ENCODE peak calls at places on chromosome X, in six cellular contexts. One of them, this sample, is unnamed.

GRCh38 chrX:133749370-133749769 is 236.0 kb downstream of the GPC3 start:
- DNase-seq in mesenchymal stem cell: no peak
- DNase-seq in H9: no peak
- DNase-seq in endothelial cell of umbilical vein: no peak
- DNase-seq in IMR-90: no peak
- DNase-seq in keratinocyte: no peak
- DNase-seq in this sample: no peak

GRCh38 chrX:108224727-108225455 is 133.3 kb downstream of the ATG4A start:
- DNase-seq in mesenchymal stem cell: peak
- DNase-seq in H9: peak
- DNase-seq in endothelial cell of umbilical vein: peak
- DNase-seq in IMR-90: peak
- DNase-seq in keratinocyte: no peak
- DNase-seq in this sample: peak

GRCh38 chrX:136200466-136200865 is 50.7 kb downstream of the MAP7D3 start:
- DNase-seq in mesenchymal stem cell: peak
- DNase-seq in H9: no peak
- DNase-seq in endothelial cell of umbilical vein: peak
- DNase-seq in IMR-90: peak
- DNase-seq in keratinocyte: no peak
- DNase-seq in this sample: peak

GRCh38 chrX:82765806-82766205 is 742.3 kb upstream of the POU3F4 start:
- DNase-seq in mesenchymal stem cell: peak
- DNase-seq in H9: no peak
- DNase-seq in endothelial cell of umbilical vein: no peak
- DNase-seq in IMR-90: no peak
- DNase-seq in keratinocyte: no peak
- DNase-seq in this sample: no peak

GRCh38 chrX:57651169-57651919 is 28.7 kb downstream of the NLRP2B start:
- DNase-seq in mesenchymal stem cell: no peak
- DNase-seq in H9: peak
- DNase-seq in endothelial cell of umbilical vein: no peak
- DNase-seq in IMR-90: no peak
- DNase-seq in keratinocyte: no peak
- DNase-seq in this sample: no peak

GRCh38 chrX:9730752-9731151 is 34.9 kb downstream of the GPR143 start:
- DNase-seq in mesenchymal stem cell: no peak
- DNase-seq in H9: no peak
- DNase-seq in endothelial cell of umbilical vein: no peak
- DNase-seq in IMR-90: no peak
- DNase-seq in keratinocyte: no peak
- DNase-seq in this sample: no peak

GRCh38 chrX:72021975-72022374 is 109.7 kb downstream of the RTL5 start:
- DNase-seq in mesenchymal stem cell: no peak
- DNase-seq in H9: peak
- DNase-seq in endothelial cell of umbilical vein: no peak
- DNase-seq in IMR-90: no peak
- DNase-seq in keratinocyte: no peak
- DNase-seq in this sample: no peak

GRCh38 chrX:39857780-39858179 is 240.0 kb downstream of the BCOR start:
- DNase-seq in mesenchymal stem cell: peak
- DNase-seq in H9: no peak
- DNase-seq in endothelial cell of umbilical vein: no peak
- DNase-seq in IMR-90: no peak
- DNase-seq in keratinocyte: no peak
- DNase-seq in this sample: no peak

GRCh38 chrX:26649534-26649933 is 433.6 kb downstream of the MAGEB5 start:
- DNase-seq in mesenchymal stem cell: no peak
- DNase-seq in H9: no peak
- DNase-seq in endothelial cell of umbilical vein: no peak
- DNase-seq in IMR-90: peak
- DNase-seq in keratinocyte: no peak
- DNase-seq in this sample: no peak

GRCh38 chrX:85018471-85018870 is 14.8 kb downstream of the APOOL start:
- DNase-seq in mesenchymal stem cell: no peak
- DNase-seq in H9: no peak
- DNase-seq in endothelial cell of umbilical vein: no peak
- DNase-seq in IMR-90: no peak
- DNase-seq in keratinocyte: no peak
- DNase-seq in this sample: no peak

GRCh38 chrX:85243155-85243554 is 424 bp downstream of the SATL1 start:
- DNase-seq in mesenchymal stem cell: peak
- DNase-seq in H9: no peak
- DNase-seq in endothelial cell of umbilical vein: no peak
- DNase-seq in IMR-90: no peak
- DNase-seq in keratinocyte: no peak
- DNase-seq in this sample: no peak

GRCh38 chrX:19127649-19128168 is 5.4 kb upstream of the ADGRG2 start:
- DNase-seq in mesenchymal stem cell: no peak
- DNase-seq in H9: no peak
- DNase-seq in endothelial cell of umbilical vein: peak
- DNase-seq in IMR-90: no peak
- DNase-seq in keratinocyte: no peak
- DNase-seq in this sample: no peak

GRCh38 chrX:121869876-121870477 is 822.6 kb downstream of the GLUD2 start:
- DNase-seq in mesenchymal stem cell: no peak
- DNase-seq in H9: no peak
- DNase-seq in endothelial cell of umbilical vein: no peak
- DNase-seq in IMR-90: no peak
- DNase-seq in keratinocyte: no peak
- DNase-seq in this sample: no peak

GRCh38 chrX:93673869-93674271 is at the start of gene FAM133A:
- DNase-seq in mesenchymal stem cell: peak
- DNase-seq in H9: no peak
- DNase-seq in endothelial cell of umbilical vein: no peak
- DNase-seq in IMR-90: peak
- DNase-seq in keratinocyte: no peak
- DNase-seq in this sample: peak

GRCh38 chrX:148504412-148504950 is 4.1 kb downstream of the AFF2 start:
- DNase-seq in mesenchymal stem cell: no peak
- DNase-seq in H9: peak
- DNase-seq in endothelial cell of umbilical vein: no peak
- DNase-seq in IMR-90: no peak
- DNase-seq in keratinocyte: no peak
- DNase-seq in this sample: no peak

GRCh38 chrX:120457766-120458180 is 11.3 kb downstream of the LAMP2 start:
- DNase-seq in mesenchymal stem cell: peak
- DNase-seq in H9: no peak
- DNase-seq in endothelial cell of umbilical vein: no peak
- DNase-seq in IMR-90: peak
- DNase-seq in keratinocyte: peak
- DNase-seq in this sample: peak

GRCh38 chrX:74242050-74242449 is 61.9 kb upstream of the ZCCHC13 start:
- DNase-seq in mesenchymal stem cell: peak
- DNase-seq in H9: no peak
- DNase-seq in endothelial cell of umbilical vein: peak
- DNase-seq in IMR-90: peak
- DNase-seq in keratinocyte: no peak
- DNase-seq in this sample: peak

GRCh38 chrX:155028192-155028591 is 1.5 kb downstream of the FUNDC2 start:
- DNase-seq in mesenchymal stem cell: no peak
- DNase-seq in H9: no peak
- DNase-seq in endothelial cell of umbilical vein: peak
- DNase-seq in IMR-90: no peak
- DNase-seq in keratinocyte: no peak
- DNase-seq in this sample: no peak

GRCh38 chrX:136097871-136098805 is 49.2 kb upstream of the FHL1 start:
- DNase-seq in mesenchymal stem cell: no peak
- DNase-seq in H9: peak
- DNase-seq in endothelial cell of umbilical vein: no peak
- DNase-seq in IMR-90: no peak
- DNase-seq in keratinocyte: no peak
- DNase-seq in this sample: no peak

GRCh38 chrX:127128282-127128681 is 308.8 kb downstream of the PRR32 start:
- DNase-seq in mesenchymal stem cell: no peak
- DNase-seq in H9: no peak
- DNase-seq in endothelial cell of umbilical vein: no peak
- DNase-seq in IMR-90: no peak
- DNase-seq in keratinocyte: no peak
- DNase-seq in this sample: no peak

GRCh38 chrX:4243759-4244158 is 530.3 kb upstream of the PRKX start:
- DNase-seq in mesenchymal stem cell: no peak
- DNase-seq in H9: no peak
- DNase-seq in endothelial cell of umbilical vein: no peak
- DNase-seq in IMR-90: no peak
- DNase-seq in keratinocyte: no peak
- DNase-seq in this sample: no peak

GRCh38 chrX:85052207-85052606 is 48.5 kb downstream of the APOOL start:
- DNase-seq in mesenchymal stem cell: peak
- DNase-seq in H9: no peak
- DNase-seq in endothelial cell of umbilical vein: peak
- DNase-seq in IMR-90: peak
- DNase-seq in keratinocyte: no peak
- DNase-seq in this sample: no peak

GRCh38 chrX:45716747-45717146 is 516.1 kb upstream of the DIPK2B start:
- DNase-seq in mesenchymal stem cell: no peak
- DNase-seq in H9: no peak
- DNase-seq in endothelial cell of umbilical vein: peak
- DNase-seq in IMR-90: no peak
- DNase-seq in keratinocyte: no peak
- DNase-seq in this sample: no peak

GRCh38 chrX:30023451-30023850 is 191.9 kb upstream of the MAGEB2 start:
- DNase-seq in mesenchymal stem cell: no peak
- DNase-seq in H9: no peak
- DNase-seq in endothelial cell of umbilical vein: no peak
- DNase-seq in IMR-90: peak
- DNase-seq in keratinocyte: no peak
- DNase-seq in this sample: peak

GRCh38 chrX:44765556-44765955 is 78.3 kb upstream of the DUSP21 start:
- DNase-seq in mesenchymal stem cell: no peak
- DNase-seq in H9: no peak
- DNase-seq in endothelial cell of umbilical vein: peak
- DNase-seq in IMR-90: no peak
- DNase-seq in keratinocyte: no peak
- DNase-seq in this sample: no peak

GRCh38 chrX:136767104-136767941 is 13.4 kb downstream of the ARHGEF6 start:
- DNase-seq in mesenchymal stem cell: peak
- DNase-seq in H9: peak
- DNase-seq in endothelial cell of umbilical vein: peak
- DNase-seq in IMR-90: peak
- DNase-seq in keratinocyte: no peak
- DNase-seq in this sample: peak

GRCh38 chrX:133538148-133538547 is 122.9 kb upstream of the GPC4 start:
- DNase-seq in mesenchymal stem cell: no peak
- DNase-seq in H9: no peak
- DNase-seq in endothelial cell of umbilical vein: no peak
- DNase-seq in IMR-90: no peak
- DNase-seq in keratinocyte: no peak
- DNase-seq in this sample: no peak

GRCh38 chrX:39725928-39726619 is 371.7 kb downstream of the BCOR start:
- DNase-seq in mesenchymal stem cell: peak
- DNase-seq in H9: no peak
- DNase-seq in endothelial cell of umbilical vein: peak
- DNase-seq in IMR-90: peak
- DNase-seq in keratinocyte: no peak
- DNase-seq in this sample: peak

GRCh38 chrX:151151668-151152267 is 24.6 kb upstream of the GPR50 start:
- DNase-seq in mesenchymal stem cell: peak
- DNase-seq in H9: peak
- DNase-seq in endothelial cell of umbilical vein: peak
- DNase-seq in IMR-90: peak
- DNase-seq in keratinocyte: peak
- DNase-seq in this sample: peak

GRCh38 chrX:72308566-72309296 is 3.0 kb upstream of the CITED1 start:
- DNase-seq in mesenchymal stem cell: peak
- DNase-seq in H9: peak
- DNase-seq in endothelial cell of umbilical vein: peak
- DNase-seq in IMR-90: peak
- DNase-seq in keratinocyte: no peak
- DNase-seq in this sample: peak

GRCh38 chrX:134716620-134717012 is 58.3 kb upstream of the PLAC1 start:
- DNase-seq in mesenchymal stem cell: no peak
- DNase-seq in H9: no peak
- DNase-seq in endothelial cell of umbilical vein: no peak
- DNase-seq in IMR-90: no peak
- DNase-seq in keratinocyte: no peak
- DNase-seq in this sample: no peak

GRCh38 chrX:153922932-153923857 is 2.9 kb downstream of the ARHGAP4 start:
- DNase-seq in mesenchymal stem cell: no peak
- DNase-seq in H9: peak
- DNase-seq in endothelial cell of umbilical vein: peak
- DNase-seq in IMR-90: peak
- DNase-seq in keratinocyte: no peak
- DNase-seq in this sample: peak

GRCh38 chrX:77119706-77120105 is 327.5 kb upstream of the FGF16 start:
- DNase-seq in mesenchymal stem cell: no peak
- DNase-seq in H9: no peak
- DNase-seq in endothelial cell of umbilical vein: no peak
- DNase-seq in IMR-90: no peak
- DNase-seq in keratinocyte: no peak
- DNase-seq in this sample: no peak
- H3K4me2 ChIP-seq in mesenchymal stem cell: no peak
- H3K4me2 ChIP-seq in H9: no peak
- H3K4me2 ChIP-seq in endothelial cell of umbilical vein: no peak
- H3K4me2 ChIP-seq in IMR-90: no peak
- H3K4me2 ChIP-seq in keratinocyte: no peak
- H3K4me2 ChIP-seq in this sample: no peak

GRCh38 chrX:13125188-13125587 is 80.8 kb upstream of the FAM9C start:
- DNase-seq in mesenchymal stem cell: no peak
- DNase-seq in H9: no peak
- DNase-seq in endothelial cell of umbilical vein: no peak
- DNase-seq in IMR-90: no peak
- DNase-seq in keratinocyte: no peak
- DNase-seq in this sample: no peak
- H3K27ac ChIP-seq in mesenchymal stem cell: no peak
- H3K27ac ChIP-seq in H9: no peak
- H3K27ac ChIP-seq in endothelial cell of umbilical vein: peak
- H3K27ac ChIP-seq in IMR-90: peak
- H3K27ac ChIP-seq in keratinocyte: no peak
- H3K27ac ChIP-seq in this sample: no peak

GRCh38 chrX:51852621-51853020 is 40.8 kb upstream of the MAGED1 start:
- DNase-seq in mesenchymal stem cell: no peak
- DNase-seq in H9: no peak
- DNase-seq in endothelial cell of umbilical vein: no peak
- DNase-seq in IMR-90: no peak
- DNase-seq in keratinocyte: no peak
- DNase-seq in this sample: no peak
- H3K9ac ChIP-seq in mesenchymal stem cell: no peak
- H3K9ac ChIP-seq in H9: peak
- H3K9ac ChIP-seq in endothelial cell of umbilical vein: no peak
- H3K9ac ChIP-seq in IMR-90: no peak
- H3K9ac ChIP-seq in keratinocyte: no peak
- H3K9ac ChIP-seq in this sample: no peak

DNA sequence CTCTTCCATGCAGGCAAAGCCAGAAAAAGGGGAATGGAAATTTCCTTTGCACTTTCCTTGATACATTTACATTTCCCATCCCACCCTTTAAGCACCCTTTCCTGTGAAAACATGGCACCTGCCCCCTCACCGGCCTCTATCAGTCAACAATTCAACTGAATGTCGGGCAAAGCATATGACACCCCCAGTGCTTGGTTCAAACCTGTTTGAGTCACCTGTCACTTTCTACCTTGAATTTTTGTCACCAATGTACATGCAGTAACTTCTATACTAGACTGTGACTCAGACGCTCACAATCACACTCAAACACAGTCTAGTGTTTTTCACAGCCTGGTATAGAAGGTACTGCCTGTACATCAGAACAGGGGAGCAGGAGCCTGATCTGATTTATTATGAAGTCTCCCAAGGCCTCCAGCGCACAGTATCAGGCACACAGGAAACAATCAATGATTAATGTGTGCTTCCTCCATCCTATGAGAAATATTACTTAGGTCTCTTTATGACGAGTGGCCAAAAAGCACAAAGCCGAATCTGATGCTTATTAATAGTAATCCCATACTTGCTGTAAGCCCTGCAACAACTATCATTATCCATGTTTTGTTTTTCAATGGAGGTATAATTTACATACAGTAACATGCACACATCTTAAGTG is 49.2 kb upstream of the FAM9C start:
- DNase-seq in mesenchymal stem cell: no peak
- DNase-seq in H9: no peak
- DNase-seq in endothelial cell of umbilical vein: peak
- DNase-seq in IMR-90: no peak
- DNase-seq in keratinocyte: no peak
- DNase-seq in this sample: no peak
- H3K4me2 ChIP-seq in mesenchymal stem cell: no peak
- H3K4me2 ChIP-seq in H9: no peak
- H3K4me2 ChIP-seq in endothelial cell of umbilical vein: no peak
- H3K4me2 ChIP-seq in IMR-90: no peak
- H3K4me2 ChIP-seq in keratinocyte: no peak
- H3K4me2 ChIP-seq in this sample: no peak